ENCODE peak calls at places on chromosome 15, in five cellular contexts. U is A549, O is ovary, G is GM12878, J is transverse colon. P is an unnamed sample.

GRCh38 chr15:96553931-96554330 is 223.4 kb downstream of the NR2F2 start:
- DNase-seq in J (no peak), U (no peak), O (no peak), G (no peak), P (no peak)

GRCh38 chr15:60353245-60353940 is 44.4 kb downstream of the ANXA2 start:
- DNase-seq in J (no peak), U (no peak), G (no peak), O (no peak), P (no peak)

GRCh38 chr15:67093146-67093874 is 27.9 kb downstream of the SMAD3 start:
- DNase-seq in G (peak), O (no peak), J (peak), U (no peak), P (peak)

GRCh38 chr15:91182096-91182495 is 82.0 kb downstream of the SV2B start:
- DNase-seq in J (no peak), G (no peak), U (no peak), O (no peak), P (no peak)

GRCh38 chr15:98881526-98882517 is 125.8 kb downstream of the PGPEP1L start:
- DNase-seq in O (peak), G (no peak), U (no peak), J (no peak), P (no peak)

GRCh38 chr15:63979227-63979793 is 67.0 kb downstream of the DAPK2 start:
- DNase-seq in O (no peak), G (no peak), J (no peak), U (no peak), P (no peak)

GRCh38 chr15:40367673-40368611 is 9.9 kb downstream of the DISP2 start:
- DNase-seq in G (peak), J (peak), O (peak), U (peak), P (peak)

GRCh38 chr15:22257047-22257667 is 176.8 kb downstream of the OR4M2 start:
- DNase-seq in G (no peak), O (no peak), U (peak), J (no peak), P (no peak)

GRCh38 chr15:67066041-67067021 is 929 bp downstream of the SMAD3 start:
- DNase-seq in O (peak), G (no peak), J (no peak), U (no peak), P (peak)

GRCh38 chr15:60591491-60592385 is 112.8 kb upstream of the ICE2 start:
- DNase-seq in O (peak), G (no peak), J (peak), U (peak), P (peak)

GRCh38 chr15:59999064-59999377 is 5.1 kb upstream of the FOXB1 start:
- DNase-seq in U (no peak), G (no peak), O (no peak), J (no peak), P (no peak)

GRCh38 chr15:51625236-51625635 is 2.7 kb upstream of the DMXL2 start:
- DNase-seq in O (no peak), U (no peak), G (peak), J (no peak), P (no peak)

GRCh38 chr15:37865687-37866086 is 68.8 kb upstream of the TMCO5A start:
- DNase-seq in U (no peak), O (no peak), G (no peak), J (no peak), P (no peak)

GRCh38 chr15:59300618-59301139 is 72.0 kb downstream of the MYO1E start:
- DNase-seq in U (no peak), G (no peak), J (peak), O (no peak), P (no peak)

GRCh38 chr15:86915811-86916331 is 836.2 kb downstream of the AGBL1 start:
- DNase-seq in G (no peak), U (peak), O (no peak), J (no peak), P (peak)

GRCh38 chr15:26598704-26599103 is 174.2 kb downstream of the GABRB3 start:
- DNase-seq in G (no peak), U (no peak), O (no peak), J (no peak), P (no peak)

GRCh38 chr15:88476635-88477038 is 9.1 kb downstream of the MRPS11 start:
- DNase-seq in G (no peak), J (no peak), O (peak), U (peak), P (no peak)

GRCh38 chr15:76684002-76684401 is 221.1 kb downstream of the SCAPER start:
- DNase-seq in G (no peak), J (no peak), O (no peak), U (no peak), P (no peak)

GRCh38 chr15:65532738-65533051 is 2.4 kb downstream of the HACD3 start:
- DNase-seq in J (no peak), G (no peak), U (peak), O (no peak), P (no peak)

GRCh38 chr15:75468908-75469307 is 17.4 kb upstream of the SIN3A start:
- DNase-seq in J (no peak), U (no peak), G (no peak), O (no peak), P (no peak)

GRCh38 chr15:57527382-57528091 is 64.2 kb upstream of the MYZAP start:
- DNase-seq in U (peak), J (no peak), G (peak), O (peak), P (no peak)

GRCh38 chr15:58605931-58606330 is 143.6 kb downstream of the ADAM10 start:
- DNase-seq in J (no peak), O (no peak), G (no peak), U (no peak), P (no peak)

GRCh38 chr15:95169701-95170459 is 938.5 kb downstream of the MCTP2 start:
- DNase-seq in J (peak), G (no peak), O (no peak), U (no peak), P (peak)

DNA sequence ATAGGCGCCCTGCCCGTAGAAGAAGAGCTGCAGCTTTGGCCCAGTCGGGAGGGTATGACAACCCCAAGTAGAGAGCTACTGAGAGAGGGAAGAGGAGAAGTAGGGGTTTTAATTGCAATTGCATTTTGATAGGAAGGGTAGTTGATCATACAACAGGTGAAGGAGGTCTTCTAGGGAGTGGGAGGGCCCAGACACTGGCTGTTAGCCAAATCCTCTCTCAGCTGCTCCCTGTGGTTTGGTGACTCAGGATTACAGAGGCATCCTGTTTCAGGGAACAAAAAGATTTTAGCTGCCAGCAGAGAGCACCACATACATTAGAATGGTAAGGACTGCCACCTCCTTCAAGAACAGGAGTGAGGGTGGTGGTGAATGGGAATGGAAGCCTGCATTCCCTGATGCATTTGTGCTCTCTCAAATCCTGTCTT is 408.9 kb upstream of the THBS1 start:
- DNase-seq in J (peak), U (peak), G (peak), O (peak), P (peak)
- TF ChIP-seq EP300 in J (no peak), U (no peak), G (no peak), O (no peak), P (no peak)

DNA sequence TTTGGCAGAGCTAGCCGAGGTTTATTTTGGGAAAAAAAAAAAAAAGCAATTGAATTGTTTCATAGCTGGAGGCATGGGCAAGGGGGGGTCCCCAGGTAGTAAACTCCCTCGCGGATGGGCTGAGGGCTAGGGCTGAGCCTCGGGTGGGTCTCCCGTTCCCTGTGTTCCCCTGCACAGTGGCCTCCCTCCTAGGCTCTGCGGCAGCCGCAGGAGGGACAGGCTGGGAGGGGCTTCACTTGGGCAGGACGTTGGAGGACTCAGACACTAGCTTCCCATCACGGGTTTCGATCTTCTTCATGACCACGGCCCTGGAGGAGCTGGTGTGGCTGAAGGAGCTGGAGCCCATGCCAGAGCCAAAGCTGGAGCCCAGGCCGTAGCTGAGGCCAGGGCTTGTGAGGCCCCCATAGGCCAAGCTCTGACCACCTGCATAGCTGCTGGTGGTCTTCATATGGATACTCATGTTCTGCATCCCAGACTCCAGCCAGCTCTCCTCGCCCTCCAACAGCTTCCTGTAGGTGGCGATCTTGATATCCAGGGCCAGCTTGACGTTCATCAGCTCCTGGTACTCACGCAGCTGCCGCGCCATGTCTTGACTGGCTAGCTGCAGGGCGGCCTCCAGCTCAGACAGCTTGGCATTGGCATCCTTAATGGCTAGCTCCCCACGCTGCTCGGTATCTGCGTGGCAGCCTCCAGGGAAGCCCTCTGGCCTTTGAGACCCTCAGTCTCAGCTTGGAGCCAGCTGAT is 64.0 kb upstream of the CDAN1 start:
- DNase-seq in J (no peak), G (no peak), U (no peak), O (no peak), P (no peak)
- TF ChIP-seq CTCF in J (no peak), G (peak), U (no peak), O (no peak), P (no peak)

GRCh38 chr15:36726224-36726623 is 146.8 kb downstream of the CDIN1 start:
- DNase-seq in U (no peak), O (no peak), J (no peak), G (no peak), P (no peak)

GRCh38 chr15:36734366-36734765 is 154.9 kb downstream of the CDIN1 start:
- DNase-seq in O (no peak), J (no peak), G (no peak), U (no peak), P (no peak)

DNA sequence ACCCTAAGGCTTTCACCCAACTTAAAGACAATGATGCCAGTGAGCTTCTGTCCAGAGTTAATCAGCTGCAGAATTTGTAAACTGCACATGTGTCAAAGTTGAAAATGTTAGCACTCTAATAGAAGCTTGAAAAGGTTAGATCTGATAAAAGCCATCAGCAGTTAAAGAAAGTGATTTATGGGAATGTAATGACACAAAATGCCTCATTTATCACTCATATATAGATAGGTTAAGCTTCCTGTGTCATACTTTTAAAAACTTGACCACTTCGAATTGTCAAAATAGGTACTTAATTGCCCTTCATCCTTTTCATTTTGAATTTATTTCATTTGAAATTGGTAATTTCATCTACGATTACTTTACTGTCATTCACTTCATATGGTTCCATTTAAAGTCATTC is 151.6 kb downstream of the CDIN1 start:
- DNase-seq in G (no peak), J (no peak), U (no peak), O (no peak), P (no peak)
- TF ChIP-seq EP300 in G (no peak), J (no peak), U (no peak), O (no peak), P (no peak)

DNA sequence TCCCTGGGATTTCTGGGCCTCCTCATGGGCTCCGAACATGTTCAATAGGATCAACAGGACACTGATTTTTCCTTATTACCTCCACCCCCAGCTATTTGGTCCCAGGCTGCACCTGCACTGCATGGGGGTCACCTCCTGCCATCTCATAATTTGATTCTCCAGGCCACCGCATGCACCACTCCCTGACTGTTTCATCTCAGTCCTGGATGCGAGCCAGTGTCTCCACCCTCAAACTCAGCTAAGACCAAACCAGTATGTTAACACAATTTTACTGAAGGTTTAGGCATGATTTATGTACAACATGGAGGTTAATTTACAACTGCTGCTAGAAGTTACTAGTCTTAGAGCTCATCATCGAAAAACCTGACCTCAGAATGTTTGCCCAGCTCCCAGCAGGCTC is 249.5 kb downstream of the UACA start:
- DNase-seq in J (no peak), O (no peak), U (no peak), G (no peak), P (no peak)
- TF ChIP-seq CTCF in J (no peak), O (no peak), U (no peak), G (no peak), P (no peak)